ENCODE peak calls at places on chromosome 6, in ten cellular contexts. Y, X, H, M, F, N, B, Q, W and G are unnamed samples.

GRCh38 chr6:16769131-16769985 is 8.1 kb upstream of the ATXN1 start:
- DNase-seq in N (peak), M (no peak), Q (peak), F (peak), H (peak), B (no peak), X (peak), W (no peak), Y (no peak), G (no peak)

GRCh38 chr6:82182756-82183155 is 64.8 kb downstream of the IBTK start:
- DNase-seq in M (no peak), N (peak), W (no peak), X (no peak), Y (no peak), Q (no peak), F (no peak), B (no peak), H (peak), G (no peak)

GRCh38 chr6:8494730-8495129 is 59.4 kb upstream of the SLC35B3 start:
- DNase-seq in N (no peak), M (no peak), W (no peak), Q (no peak), Y (no peak), F (no peak), H (no peak), X (no peak), B (no peak), G (no peak)

GRCh38 chr6:79946242-79946641 is 1.1 kb downstream of the ELOVL4 start:
- DNase-seq in W (no peak), Y (peak), F (no peak), M (no peak), Q (no peak), B (no peak), N (peak), H (peak), X (no peak), G (peak)

GRCh38 chr6:47106721-47107197 is 64.6 kb upstream of the ADGRF1 start:
- DNase-seq in M (no peak), B (no peak), W (no peak), N (no peak), Q (no peak), Y (no peak), H (no peak), F (no peak), X (no peak), G (no peak)

GRCh38 chr6:15796844-15797243 is 134.0 kb upstream of the DTNBP1 start:
- DNase-seq in W (no peak), X (no peak), Y (no peak), H (no peak), B (no peak), N (no peak), Q (no peak), F (no peak), M (no peak), G (no peak)

GRCh38 chr6:167647333-167647732 is 179.4 kb upstream of the AFDN start:
- DNase-seq in N (no peak), Y (no peak), W (no peak), X (no peak), B (no peak), H (no peak), F (no peak), M (no peak), Q (no peak), G (no peak)

GRCh38 chr6:8462694-8463093 is 27.3 kb upstream of the SLC35B3 start:
- DNase-seq in Y (no peak), W (no peak), F (no peak), H (no peak), Q (no peak), X (no peak), M (no peak), N (no peak), B (no peak), G (no peak)

GRCh38 chr6:84177253-84177652 is 50.2 kb downstream of the CEP162 start:
- DNase-seq in M (no peak), N (no peak), H (no peak), Y (no peak), F (no peak), Q (no peak), X (no peak), B (no peak), W (no peak), G (no peak)

GRCh38 chr6:13813621-13814175 is 659 bp downstream of the MCUR1 start:
- DNase-seq in F (peak), N (peak), H (no peak), M (no peak), Q (no peak), X (no peak), Y (peak), B (no peak), W (no peak), G (peak)

GRCh38 chr6:7165736-7166296 is 58.1 kb downstream of the RREB1 start:
- DNase-seq in F (no peak), Y (no peak), B (no peak), H (no peak), Q (no peak), N (no peak), M (no peak), X (no peak), W (no peak), G (no peak)

GRCh38 chr6:75266716-75267291 is 17.8 kb downstream of the TMEM30A start:
- DNase-seq in W (no peak), Y (peak), F (no peak), M (no peak), N (peak), Q (no peak), X (no peak), B (no peak), H (no peak), G (peak)